ENCODE peak calls at places on chromosomes 12 and 14, in seven cellular contexts. M, D, B, Q, P, Z and K are unnamed samples.

GRCh38 chr12:10128687-10129086 is 1.3 kb downstream of the CLEC7A start:
- DNase-seq in M (no peak), D (no peak), B (no peak), Q (no peak), P (peak; percentile 23), Z (no peak), K (no peak)

GRCh38 chr14:52730708-52731111 is 744 bp downstream of the STYX start:
- DNase-seq in M (no peak), D (no peak), B (no peak), Q (no peak), P (peak; percentile 64), Z (no peak), K (peak; percentile 45)

GRCh38 chr14:96852823-96853422 is 55.7 kb downstream of the VRK1 start:
- DNase-seq in M (peak; percentile 19), D (peak; percentile 16), B (no peak), Q (peak; percentile 5), P (peak; percentile 78), Z (peak; percentile 8), K (peak; percentile 52)

GRCh38 chr12:56338643-56339422 is at the start of gene IL23A:
- DNase-seq in M (no peak), D (no peak), B (peak; percentile 63), Q (peak; percentile 24), P (peak; percentile 33), Z (no peak), K (peak; percentile 88)

GRCh38 chr12:53338916-53339315 is 2.8 kb upstream of the SP7 start:
- DNase-seq in M (no peak), D (peak; percentile 72), B (no peak), Q (no peak), P (no peak), Z (no peak), K (no peak)

GRCh38 chr12:94525951-94526350 is 66.3 kb upstream of the CEP83 start:
- DNase-seq in M (no peak), D (no peak), B (no peak), Q (no peak), P (no peak), Z (no peak), K (no peak)

GRCh38 chr14:98130691-98131090 is 1141.3 kb downstream of the BCL11B start:
- DNase-seq in M (no peak), D (no peak), B (no peak), Q (no peak), P (no peak), Z (no peak), K (no peak)

GRCh38 chr14:41285193-41285748 is 321.4 kb upstream of the LRFN5 start:
- DNase-seq in M (peak; percentile 99), D (no peak), B (no peak), Q (no peak), P (peak; percentile 30), Z (peak; percentile 61), K (peak; percentile 76)

GRCh38 chr12:68336754-68337343 is 4.7 kb upstream of the MDM1 start:
- DNase-seq in M (peak; percentile 96), D (peak; percentile 38), B (no peak), Q (no peak), P (no peak), Z (no peak), K (peak; percentile 88)